ENCODE peak calls at places on chromosomes 6 and 20, in six cellular contexts. R is ovary, P is breast epithelium, T is endothelial cell, M is omental fat pad, L is GM23338. D is an unnamed sample.

GRCh38 chr20:34567885-34568865 is 9.7 kb downstream of the MAP1LC3A start:
- DNase-seq in R (peak), L (peak), M (no peak), P (peak), T (no peak), D (no peak)

GRCh38 chr6:11972806-11973205 is 39.3 kb upstream of the HIVEP1 start:
- DNase-seq in T (no peak), P (no peak), M (no peak), L (no peak), R (no peak), D (no peak)

GRCh38 chr6:148261470-148261869 is 81.2 kb upstream of the SASH1 start:
- DNase-seq in T (no peak), L (no peak), P (no peak), R (no peak), M (no peak), D (no peak)

GRCh38 chr6:151067684-151068596 is 171.8 kb upstream of the AKAP12 start:
- DNase-seq in L (no peak), P (peak), M (peak), R (peak), T (no peak), D (no peak)

GRCh38 chr20:48186447-48186846 is 401.2 kb upstream of the SULF2 start:
- DNase-seq in T (no peak), L (no peak), M (no peak), R (peak), P (no peak), D (no peak)

GRCh38 chr6:44073612-44074382 is 53.5 kb downstream of the MRPL14 start:
- DNase-seq in R (no peak), L (peak), T (no peak), P (no peak), M (no peak), D (peak)

GRCh38 chr6:47133230-47134000 is 91.3 kb upstream of the ADGRF1 start:
- DNase-seq in L (no peak), M (no peak), R (no peak), T (no peak), P (no peak), D (no peak)

GRCh38 chr6:170376386-170377084 is 70.0 kb downstream of the FAM120B start:
- DNase-seq in M (no peak), T (no peak), L (no peak), P (no peak), R (no peak), D (no peak)

GRCh38 chr6:29651413-29652197 is 5.3 kb upstream of the MOG start:
- DNase-seq in M (no peak), R (no peak), T (no peak), P (no peak), L (peak), D (no peak)

GRCh38 chr20:44079968-44080560 is 106.9 kb downstream of the JPH2 start:
- DNase-seq in T (no peak), R (no peak), M (no peak), P (peak), L (no peak), D (no peak)

GRCh38 chr20:39800111-39800510 is 838.0 kb downstream of the DHX35 start:
- DNase-seq in M (no peak), P (no peak), T (no peak), L (no peak), R (no peak), D (no peak)

GRCh38 chr6:167761794-167762258 is 64.9 kb upstream of the AFDN start:
- DNase-seq in M (no peak), L (no peak), P (no peak), T (no peak), R (peak), D (no peak)

GRCh38 chr6:108030223-108030622 is 44.3 kb downstream of the OSTM1 start:
- DNase-seq in R (no peak), M (no peak), P (no peak), L (no peak), T (no peak), D (no peak)

GRCh38 chr6:122755901-122756300 is 23.6 kb upstream of the FABP7 start:
- DNase-seq in M (no peak), L (peak), P (no peak), T (no peak), R (no peak), D (no peak)

GRCh38 chr6:156601156-156601820 is 175.9 kb upstream of the ARID1B start:
- DNase-seq in T (no peak), M (no peak), P (no peak), R (no peak), L (no peak), D (no peak)

GRCh38 chr6:159012201-159012600 is 12.2 kb upstream of the RSPH3 start:
- DNase-seq in T (no peak), R (no peak), P (no peak), L (no peak), M (no peak), D (no peak)

GRCh38 chr20:61954276-61955021 is 111.2 kb downstream of the TAF4 start:
- DNase-seq in R (peak), T (peak), L (no peak), P (peak), M (no peak), D (no peak)

GRCh38 chr6:82908661-82909060 is 157.0 kb downstream of the UBE3D start:
- DNase-seq in M (no peak), L (no peak), P (no peak), T (no peak), R (no peak), D (no peak)

GRCh38 chr20:41373851-41374567 is 7.4 kb upstream of the EMILIN3 start:
- DNase-seq in L (no peak), R (no peak), P (no peak), M (no peak), T (no peak), D (no peak)

GRCh38 chr6:71420693-71421328 is 132.2 kb downstream of the OGFRL1 start:
- DNase-seq in T (peak), P (peak), R (peak), M (peak), L (peak), D (no peak)

GRCh38 chr6:26250806-26251075 is 114.3 kb upstream of the BTN3A2 start:
- DNase-seq in T (no peak), L (no peak), P (no peak), R (no peak), M (no peak), D (no peak)

GRCh38 chr6:17905611-17906592 is 81.5 kb downstream of the KIF13A start:
- DNase-seq in T (no peak), M (no peak), P (no peak), L (no peak), R (no peak), D (no peak)

GRCh38 chr20:8394308-8394945 is 262.4 kb downstream of the PLCB1 start:
- DNase-seq in T (no peak), M (no peak), P (no peak), L (no peak), R (no peak), D (no peak)

GRCh38 chr6:135423649-135424128 is 73.9 kb downstream of the AHI1 start:
- DNase-seq in M (no peak), L (peak), P (no peak), R (no peak), T (no peak), D (no peak)

GRCh38 chr6:126176266-126176665 is 163.6 kb upstream of the CENPW start:
- DNase-seq in T (no peak), R (no peak), M (no peak), L (peak), P (no peak), D (no peak)

GRCh38 chr20:46651091-46651962 is at the start of gene SLC13A3:
- DNase-seq in P (no peak), T (peak), M (no peak), L (peak), R (no peak), D (no peak)

GRCh38 chr20:43662943-43663655 is 3.8 kb upstream of the MYBL2 start:
- DNase-seq in M (no peak), T (no peak), L (no peak), R (no peak), P (no peak), D (no peak)

GRCh38 chr6:81570673-81571072 is 181.8 kb downstream of the TENT5A start:
- DNase-seq in P (no peak), M (no peak), T (no peak), L (no peak), R (no peak), D (no peak)

GRCh38 chr20:53336892-53337291 is 256.7 kb downstream of the ZNF217 start:
- DNase-seq in L (no peak), R (no peak), T (no peak), M (no peak), P (no peak), D (no peak)

GRCh38 chr6:144234399-144234798 is 50.7 kb upstream of the UTRN start:
- DNase-seq in P (no peak), M (no peak), R (no peak), T (no peak), L (peak), D (no peak)

GRCh38 chr6:90103056-90103793 is 193.4 kb downstream of the BACH2 start:
- DNase-seq in L (no peak), M (no peak), T (no peak), R (no peak), P (no peak), D (no peak)

GRCh38 chr20:2814587-2815051 is at the start of gene C20orf141:
- DNase-seq in P (no peak), L (no peak), T (no peak), M (peak), R (peak), D (no peak)

GRCh38 chr6:8335896-8336295 is 99.4 kb downstream of the SLC35B3 start:
- DNase-seq in P (no peak), T (no peak), M (no peak), L (no peak), R (no peak), D (no peak)

GRCh38 chr6:143940011-143940597 is 68.0 kb downstream of the PLAGL1 start:
- DNase-seq in P (no peak), L (peak), R (no peak), T (peak), M (no peak), D (no peak)

GRCh38 chr6:90293319-90293937 is 3.2 kb downstream of the BACH2 start:
- DNase-seq in T (no peak), P (no peak), R (no peak), L (no peak), M (no peak), D (no peak)

GRCh38 chr6:137309078-137309762 is 90.0 kb upstream of the IFNGR1 start:
- DNase-seq in T (no peak), M (peak), P (peak), R (peak), L (peak), D (no peak)

GRCh38 chr6:125957391-125957693 is 772 bp downstream of the HINT3 start:
- DNase-seq in R (no peak), L (no peak), M (no peak), T (no peak), P (no peak), D (no peak)

DNA sequence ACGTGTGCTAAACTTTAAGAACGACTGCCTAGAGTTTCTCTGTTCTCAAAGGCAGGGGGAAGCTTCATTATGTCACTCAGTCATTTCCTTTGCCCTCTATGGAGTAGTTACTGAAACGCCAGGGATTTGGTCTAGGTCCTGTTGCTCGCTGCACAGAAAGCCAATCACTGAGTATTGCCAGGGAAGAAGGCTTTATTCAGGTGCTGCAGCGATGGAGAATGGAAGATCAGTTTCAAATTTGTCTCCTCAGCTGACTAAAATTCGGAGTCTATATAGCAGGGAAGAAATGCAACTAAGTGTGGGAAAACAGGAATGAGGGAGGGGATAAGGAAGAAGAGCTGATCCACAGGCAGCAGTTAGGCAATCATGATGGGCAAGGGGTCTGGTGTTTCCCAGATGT is 75.8 kb downstream of the QRSL1 start:
- DNase-seq in L (no peak), M (no peak), R (no peak), P (no peak), T (no peak), D (no peak)
- TF ChIP-seq CTCF in L (no peak), M (no peak), R (no peak), P (no peak), T (no peak), D (no peak)

GRCh38 chr20:59055302-59055701 is 12.7 kb upstream of the PRELID3B start:
- DNase-seq in L (no peak), P (no peak), T (no peak), M (no peak), R (no peak), D (no peak)
- TF ChIP-seq CTCF in L (peak), P (no peak), T (no peak), M (no peak), R (no peak), D (peak)

GRCh38 chr6:155341130-155341828 is 27.0 kb upstream of the TFB1M start:
- DNase-seq in T (no peak), L (no peak), P (no peak), M (no peak), R (no peak), D (no peak)

GRCh38 chr6:155335265-155335664 is 21.0 kb upstream of the TFB1M start:
- DNase-seq in M (no peak), L (no peak), T (no peak), R (no peak), P (no peak), D (no peak)

GRCh38 chr6:155344341-155345006 is 30.2 kb upstream of the TFB1M start:
- DNase-seq in M (no peak), R (no peak), P (no peak), T (no peak), L (no peak), D (no peak)

GRCh38 chr6:155340464-155341129 is 26.3 kb upstream of the TFB1M start:
- DNase-seq in L (peak), T (peak), M (no peak), R (no peak), P (no peak), D (no peak)
- TF ChIP-seq CTCF in L (peak), T (no peak), M (no peak), R (no peak), P (no peak), D (no peak)

GRCh38 chr6:34393191-34393967 is 910 bp upstream of the NUDT3 start:
- DNase-seq in M (no peak), L (no peak), R (no peak), P (no peak), T (no peak), D (no peak)
- TF ChIP-seq CTCF in M (no peak), L (no peak), R (no peak), P (no peak), T (no peak), D (no peak)

GRCh38 chr6:4253604-4254211 is 118.3 kb upstream of the ECI2 start:
- DNase-seq in T (no peak), L (no peak), M (no peak), P (no peak), R (no peak), D (no peak)
- TF ChIP-seq CTCF in T (no peak), L (no peak), M (no peak), P (no peak), R (no peak), D (no peak)

GRCh38 chr6:16184129-16184528 is 54.3 kb upstream of the GMPR start:
- DNase-seq in P (no peak), T (no peak), L (peak), M (no peak), R (no peak), D (no peak)
- TF ChIP-seq CTCF in P (no peak), T (no peak), L (peak), M (no peak), R (no peak), D (peak)

GRCh38 chr6:138378463-138378862 is 758 bp downstream of the SMIM28 start:
- DNase-seq in R (no peak), T (no peak), P (no peak), L (peak), M (no peak), D (no peak)

GRCh38 chr6:138386897-138387296 is 9.2 kb downstream of the SMIM28 start:
- DNase-seq in P (no peak), L (no peak), T (no peak), M (no peak), R (no peak), D (no peak)

GRCh38 chr6:138377844-138378243 is at the start of gene SMIM28:
- DNase-seq in L (no peak), P (no peak), M (no peak), R (no peak), T (no peak), D (no peak)

GRCh38 chr6:138383776-138384175 is 6.1 kb downstream of the SMIM28 start:
- DNase-seq in M (no peak), P (no peak), T (no peak), L (no peak), R (no peak), D (no peak)

GRCh38 chr6:138382498-138383265 is 5.0 kb downstream of the SMIM28 start:
- DNase-seq in L (peak), M (no peak), R (no peak), T (peak), P (no peak), D (no peak)
- TF ChIP-seq CTCF in L (peak), M (no peak), R (no peak), T (no peak), P (no peak), D (no peak)

GRCh38 chr20:32017711-32018251 is 7.5 kb downstream of the CCM2L start:
- DNase-seq in R (no peak), T (no peak), P (peak), M (no peak), L (peak), D (peak)
- TF ChIP-seq CTCF in R (no peak), T (peak), P (no peak), M (no peak), L (no peak), D (no peak)

DNA sequence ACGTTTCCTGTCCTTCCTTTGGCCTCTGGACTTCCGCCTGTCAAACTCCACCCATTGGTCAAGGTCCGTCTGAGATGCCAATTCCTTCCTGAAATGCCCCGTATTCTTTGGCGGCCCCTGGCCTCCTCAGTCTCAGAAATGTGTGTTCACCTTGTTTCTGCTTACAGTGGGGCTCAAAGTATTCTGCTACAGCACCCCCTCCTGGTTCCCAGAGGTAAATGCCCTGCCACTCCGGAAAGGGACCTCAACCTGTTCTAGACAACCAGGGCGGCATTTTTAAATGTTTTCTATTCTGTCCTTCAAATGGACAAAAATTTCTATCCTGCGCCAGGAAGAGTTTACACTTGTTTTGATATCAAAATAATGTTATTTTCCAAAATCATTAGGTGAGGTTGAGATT is 12.1 kb upstream of the PAX1 start:
- DNase-seq in T (no peak), L (peak), P (no peak), R (no peak), M (no peak), D (no peak)
- TF ChIP-seq CTCF in T (peak), L (peak), P (no peak), R (no peak), M (no peak), D (peak)

D was measured in D721Med.